ENCODE peak calls at places on chromosomes 7 and 10, in ten cellular contexts. P is neural progenitor cell; S is GM23338; E is kidney tubule cell; N is HS-27A; J is stimulated activated CD8-positive, alpha-beta memory T cell treated with anti-CD3 and anti-CD28 coated beads, Interleukin-4, amount 100 ng/mL, for 24 hours; Y is lung; M is choroid plexus epithelial cell; I is CD8-positive, alpha-beta memory T cell; L is NCI-H345. Q is an unnamed sample.

GRCh38 chr7:106737202-106737562 is 76.2 kb upstream of the CCDC71L start:
- DNase-seq in L (peak), N (no peak), J (no peak), I (no peak), M (peak), Y (no peak), E (peak), S (peak), P (no peak), Q (no peak)

GRCh38 chr10:98528166-98528784 is 81.5 kb upstream of the HPS1 start:
- DNase-seq in J (no peak), N (no peak), M (no peak), S (no peak), P (no peak), E (no peak), I (no peak), Y (no peak), L (peak), Q (no peak)

GRCh38 chr10:26503911-26504310 is 65.8 kb downstream of the APBB1IP start:
- DNase-seq in Y (no peak), N (no peak), E (no peak), P (peak), J (no peak), M (no peak), L (no peak), S (peak), I (no peak), Q (peak)

GRCh38 chr10:5896208-5896607 is 6.2 kb downstream of the FBH1 start:
- DNase-seq in J (no peak), Y (no peak), I (no peak), M (no peak), P (peak), L (no peak), S (no peak), N (no peak), E (no peak), Q (no peak)

GRCh38 chr7:151019130-151019447 is 5.2 kb downstream of the ATG9B start:
- DNase-seq in S (no peak), M (no peak), L (no peak), J (no peak), P (peak), E (no peak), N (no peak), I (no peak), Y (no peak), Q (no peak)

GRCh38 chr7:40658731-40659130 is 523.9 kb downstream of the SUGCT start:
- DNase-seq in S (no peak), P (no peak), Y (no peak), E (peak), I (no peak), M (peak), L (no peak), J (no peak), N (no peak), Q (no peak)

GRCh38 chr7:48088559-48089414 is at the start of gene UPP1:
- DNase-seq in S (peak), P (peak), L (peak), E (peak), Y (peak), N (peak), J (peak), M (peak), I (peak), Q (peak)

GRCh38 chr10:103333934-103334520 is 16.9 kb downstream of the PCGF6 start:
- DNase-seq in J (no peak), I (no peak), S (peak), Y (no peak), L (peak), P (peak), N (no peak), M (peak), E (peak), Q (no peak)

GRCh38 chr7:32256811-32257210 is 186.6 kb upstream of the PDE1C start:
- DNase-seq in P (no peak), E (no peak), Y (no peak), S (no peak), I (no peak), M (no peak), J (no peak), L (no peak), N (no peak), Q (no peak)

GRCh38 chr10:60299961-60300883 is 89.5 kb downstream of the ANK3 start:
- DNase-seq in I (no peak), J (no peak), S (peak), Y (no peak), E (peak), L (no peak), M (peak), N (peak), P (peak), Q (no peak)

GRCh38 chr7:138338361-138338760 is 121.7 kb upstream of the TRIM24 start:
- DNase-seq in Y (peak), J (no peak), I (no peak), S (no peak), M (peak), N (no peak), L (peak), P (no peak), E (peak), Q (no peak)

GRCh38 chr7:71221549-71221948 is 89.6 kb downstream of the GALNT17 start:
- DNase-seq in M (no peak), S (no peak), J (no peak), Y (no peak), I (no peak), P (no peak), N (no peak), E (no peak), L (no peak), Q (no peak)

GRCh38 chr7:35831208-35831607 is 30.4 kb downstream of the SEPTIN7 start:
- DNase-seq in M (peak), N (no peak), Y (no peak), J (no peak), E (no peak), L (no peak), S (no peak), I (no peak), P (peak), Q (no peak)

GRCh38 chr10:58280485-58280884 is 11.5 kb downstream of the CISD1 start:
- DNase-seq in J (no peak), L (no peak), N (peak), Y (no peak), M (no peak), S (no peak), E (no peak), I (no peak), P (no peak), Q (no peak)

GRCh38 chr7:116679495-116679894 is 7.5 kb downstream of the MET start:
- DNase-seq in N (no peak), M (no peak), P (no peak), S (no peak), J (no peak), L (no peak), E (peak), Y (no peak), I (no peak), Q (peak)

GRCh38 chr10:8112942-8113442 is 58.5 kb downstream of the GATA3 start:
- DNase-seq in P (no peak), Y (no peak), J (no peak), L (no peak), N (no peak), M (no peak), E (no peak), S (no peak), I (no peak), Q (no peak)

GRCh38 chr7:131238260-131238940 is 89.3 kb upstream of the MKLN1 start:
- DNase-seq in Y (no peak), L (no peak), N (no peak), P (no peak), E (peak), I (no peak), S (no peak), J (no peak), M (peak), Q (no peak)